ENCODE peak calls at places on chromosomes 3 and 15, in six cellular contexts. One of them, this sample, is unnamed.

GRCh38 chr3:42778644-42779043 is 5.6 kb upstream of the CCDC13 start:
- DNase-seq in HL-60: no peak
- DNase-seq in GM23338: no peak
- DNase-seq in uterus: peak
- DNase-seq in fibroblast of lung: peak
- DNase-seq in endodermal cell: no peak
- DNase-seq in this sample: peak

GRCh38 chr3:8488436-8488835 is 13.2 kb upstream of the LMCD1 start:
- DNase-seq in HL-60: no peak
- DNase-seq in GM23338: no peak
- DNase-seq in uterus: peak
- DNase-seq in fibroblast of lung: no peak
- DNase-seq in endodermal cell: no peak
- DNase-seq in this sample: no peak

GRCh38 chr15:70362911-70363310 is 265.2 kb upstream of the TLE3 start:
- DNase-seq in HL-60: no peak
- DNase-seq in GM23338: peak
- DNase-seq in uterus: no peak
- DNase-seq in fibroblast of lung: peak
- DNase-seq in endodermal cell: peak
- DNase-seq in this sample: peak

GRCh38 chr3:148727242-148727641 is 29.5 kb downstream of the AGTR1 start:
- DNase-seq in HL-60: peak
- DNase-seq in GM23338: peak
- DNase-seq in uterus: no peak
- DNase-seq in fibroblast of lung: peak
- DNase-seq in endodermal cell: peak
- DNase-seq in this sample: no peak

GRCh38 chr3:57949779-57950618 is 58.2 kb upstream of the FLNB start:
- DNase-seq in HL-60: no peak
- DNase-seq in GM23338: no peak
- DNase-seq in uterus: peak
- DNase-seq in fibroblast of lung: peak
- DNase-seq in endodermal cell: no peak
- DNase-seq in this sample: no peak

GRCh38 chr15:66210684-66211083 is 42.9 kb downstream of the MEGF11 start:
- DNase-seq in HL-60: no peak
- DNase-seq in GM23338: no peak
- DNase-seq in uterus: no peak
- DNase-seq in fibroblast of lung: no peak
- DNase-seq in endodermal cell: no peak
- DNase-seq in this sample: no peak

GRCh38 chr3:101720851-101721649 is 3.4 kb upstream of the CEP97 start:
- DNase-seq in HL-60: no peak
- DNase-seq in GM23338: no peak
- DNase-seq in uterus: no peak
- DNase-seq in fibroblast of lung: peak
- DNase-seq in endodermal cell: no peak
- DNase-seq in this sample: no peak

GRCh38 chr3:197547618-197548017 is 8.2 kb downstream of the BDH1 start:
- DNase-seq in HL-60: no peak
- DNase-seq in GM23338: peak
- DNase-seq in uterus: no peak
- DNase-seq in fibroblast of lung: no peak
- DNase-seq in endodermal cell: peak
- DNase-seq in this sample: no peak

GRCh38 chr15:58182460-58183163 is 44.4 kb downstream of the AQP9 start:
- DNase-seq in HL-60: peak
- DNase-seq in GM23338: peak
- DNase-seq in uterus: no peak
- DNase-seq in fibroblast of lung: peak
- DNase-seq in endodermal cell: peak
- DNase-seq in this sample: no peak

GRCh38 chr3:27985369-27986035 is 255.9 kb upstream of the CMC1 start:
- DNase-seq in HL-60: no peak
- DNase-seq in GM23338: no peak
- DNase-seq in uterus: no peak
- DNase-seq in fibroblast of lung: peak
- DNase-seq in endodermal cell: no peak
- DNase-seq in this sample: no peak

GRCh38 chr3:114624676-114625181 is 330.9 kb downstream of the TIGIT start:
- DNase-seq in HL-60: no peak
- DNase-seq in GM23338: no peak
- DNase-seq in uterus: peak
- DNase-seq in fibroblast of lung: peak
- DNase-seq in endodermal cell: peak
- DNase-seq in this sample: peak

GRCh38 chr15:81813215-81813614 is 232.6 kb downstream of the MEX3B start:
- DNase-seq in HL-60: no peak
- DNase-seq in GM23338: peak
- DNase-seq in uterus: no peak
- DNase-seq in fibroblast of lung: peak
- DNase-seq in endodermal cell: peak
- DNase-seq in this sample: no peak

GRCh38 chr15:43441316-43441715 is 51.6 kb downstream of the TP53BP1 start:
- DNase-seq in HL-60: no peak
- DNase-seq in GM23338: no peak
- DNase-seq in uterus: no peak
- DNase-seq in fibroblast of lung: peak
- DNase-seq in endodermal cell: no peak
- DNase-seq in this sample: no peak

GRCh38 chr15:31477301-31477700 is 150.7 kb downstream of the KLF13 start:
- DNase-seq in HL-60: no peak
- DNase-seq in GM23338: no peak
- DNase-seq in uterus: no peak
- DNase-seq in fibroblast of lung: no peak
- DNase-seq in endodermal cell: no peak
- DNase-seq in this sample: no peak

GRCh38 chr3:69088033-69088432 is 3.3 kb downstream of the ARL6IP5 start:
- DNase-seq in HL-60: no peak
- DNase-seq in GM23338: no peak
- DNase-seq in uterus: no peak
- DNase-seq in fibroblast of lung: peak
- DNase-seq in endodermal cell: no peak
- DNase-seq in this sample: no peak

GRCh38 chr15:41160639-41161315 is 44.7 kb upstream of the INO80 start:
- DNase-seq in HL-60: no peak
- DNase-seq in GM23338: no peak
- DNase-seq in uterus: no peak
- DNase-seq in fibroblast of lung: no peak
- DNase-seq in endodermal cell: no peak
- DNase-seq in this sample: no peak

GRCh38 chr3:39794880-39795279 is 14.5 kb upstream of the MYRIP start:
- DNase-seq in HL-60: no peak
- DNase-seq in GM23338: no peak
- DNase-seq in uterus: no peak
- DNase-seq in fibroblast of lung: no peak
- DNase-seq in endodermal cell: no peak
- DNase-seq in this sample: no peak
- H3K27ac ChIP-seq in HL-60: no peak
- H3K27ac ChIP-seq in GM23338: no peak
- H3K27ac ChIP-seq in uterus: no peak
- H3K27ac ChIP-seq in fibroblast of lung: no peak
- H3K27ac ChIP-seq in endodermal cell: no peak
- H3K27ac ChIP-seq in this sample: no peak

GRCh38 chr3:68057637-68058320 is 403.4 kb upstream of the SUCLG2 start:
- DNase-seq in HL-60: no peak
- DNase-seq in GM23338: no peak
- DNase-seq in uterus: no peak
- DNase-seq in fibroblast of lung: no peak
- DNase-seq in endodermal cell: no peak
- DNase-seq in this sample: no peak
- H3K4me3 ChIP-seq in HL-60: no peak
- H3K4me3 ChIP-seq in GM23338: no peak
- H3K4me3 ChIP-seq in uterus: no peak
- H3K4me3 ChIP-seq in fibroblast of lung: no peak
- H3K4me3 ChIP-seq in endodermal cell: no peak
- H3K4me3 ChIP-seq in this sample: no peak

DNA sequence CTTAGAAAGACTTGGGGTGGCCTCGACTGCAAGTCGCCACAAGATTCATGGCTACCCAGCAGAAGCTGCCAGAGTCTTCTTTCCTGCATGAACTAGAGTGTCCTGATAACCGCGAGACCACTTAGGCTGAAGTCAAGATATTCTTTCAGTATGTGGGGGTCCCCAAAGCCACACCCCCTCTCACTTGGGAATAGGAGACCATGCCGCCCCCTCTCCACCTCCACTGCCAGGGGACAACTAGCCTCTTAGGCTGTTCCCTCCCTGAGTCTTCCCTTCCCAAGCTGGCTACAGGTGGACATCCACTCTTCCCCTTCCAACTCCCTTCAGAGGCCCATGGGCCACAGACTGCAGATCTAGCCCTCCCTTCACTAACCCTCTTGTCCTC is 1.3 kb upstream of the CCDC12 start:
- DNase-seq in HL-60: no peak
- DNase-seq in GM23338: no peak
- DNase-seq in uterus: no peak
- DNase-seq in fibroblast of lung: no peak
- DNase-seq in endodermal cell: no peak
- DNase-seq in this sample: no peak
- H3K27ac ChIP-seq in HL-60: no peak
- H3K27ac ChIP-seq in GM23338: no peak
- H3K27ac ChIP-seq in uterus: no peak
- H3K27ac ChIP-seq in fibroblast of lung: peak
- H3K27ac ChIP-seq in endodermal cell: no peak
- H3K27ac ChIP-seq in this sample: peak

GRCh38 chr3:18098960-18099587 is 326.1 kb downstream of the SATB1 start:
- DNase-seq in HL-60: no peak
- DNase-seq in GM23338: peak
- DNase-seq in uterus: no peak
- DNase-seq in fibroblast of lung: peak
- DNase-seq in endodermal cell: peak
- DNase-seq in this sample: no peak
- H3K4me3 ChIP-seq in HL-60: no peak
- H3K4me3 ChIP-seq in GM23338: no peak
- H3K4me3 ChIP-seq in uterus: no peak
- H3K4me3 ChIP-seq in fibroblast of lung: no peak
- H3K4me3 ChIP-seq in endodermal cell: no peak
- H3K4me3 ChIP-seq in this sample: no peak

GRCh38 chr3:52483577-52484495 is 11.3 kb upstream of the STAB1 start:
- DNase-seq in HL-60: no peak
- DNase-seq in GM23338: no peak
- DNase-seq in uterus: no peak
- DNase-seq in fibroblast of lung: peak
- DNase-seq in endodermal cell: peak
- DNase-seq in this sample: no peak
- H3K27ac ChIP-seq in HL-60: no peak
- H3K27ac ChIP-seq in GM23338: no peak
- H3K27ac ChIP-seq in uterus: peak
- H3K27ac ChIP-seq in fibroblast of lung: peak
- H3K27ac ChIP-seq in endodermal cell: peak
- H3K27ac ChIP-seq in this sample: peak

This sample was measured in right atrium auricular region.